ENCODE peak calls at places on chromosomes 5 and 9, in seven cellular contexts. One of them, this sample, is unnamed.

GRCh38 chr5:77437194-77437593 is 54.9 kb downstream of the WDR41 start:
- DNase-seq in Jurkat, Clone E6-1: no peak
- DNase-seq in hypothalamus: peak
- DNase-seq in Calu3: no peak
- DNase-seq in RKO: peak
- DNase-seq in anterior cingulate cortex: no peak
- DNase-seq in Daoy: no peak
- DNase-seq in this sample: no peak

GRCh38 chr5:41181691-41182564 is 31.4 kb downstream of the C6 start:
- DNase-seq in Jurkat, Clone E6-1: no peak
- DNase-seq in hypothalamus: no peak
- DNase-seq in Calu3: no peak
- DNase-seq in RKO: peak
- DNase-seq in anterior cingulate cortex: no peak
- DNase-seq in Daoy: no peak
- DNase-seq in this sample: no peak

GRCh38 chr5:123134653-123135181 is 45.7 kb downstream of the PRDM6 start:
- DNase-seq in Jurkat, Clone E6-1: no peak
- DNase-seq in hypothalamus: no peak
- DNase-seq in Calu3: no peak
- DNase-seq in RKO: no peak
- DNase-seq in anterior cingulate cortex: no peak
- DNase-seq in Daoy: no peak
- DNase-seq in this sample: no peak

GRCh38 chr5:154316223-154316967 is 125.9 kb downstream of the GALNT10 start:
- DNase-seq in Jurkat, Clone E6-1: no peak
- DNase-seq in hypothalamus: no peak
- DNase-seq in Calu3: no peak
- DNase-seq in RKO: no peak
- DNase-seq in anterior cingulate cortex: no peak
- DNase-seq in Daoy: no peak
- DNase-seq in this sample: no peak

GRCh38 chr5:178078197-178078995 is 34.9 kb upstream of the N4BP3 start:
- DNase-seq in Jurkat, Clone E6-1: no peak
- DNase-seq in hypothalamus: no peak
- DNase-seq in Calu3: peak
- DNase-seq in RKO: no peak
- DNase-seq in anterior cingulate cortex: no peak
- DNase-seq in Daoy: peak
- DNase-seq in this sample: no peak

GRCh38 chr9:10112798-10113197 is 500.0 kb downstream of the PTPRD start:
- DNase-seq in Jurkat, Clone E6-1: no peak
- DNase-seq in hypothalamus: no peak
- DNase-seq in Calu3: no peak
- DNase-seq in RKO: no peak
- DNase-seq in anterior cingulate cortex: no peak
- DNase-seq in Daoy: no peak
- DNase-seq in this sample: no peak

GRCh38 chr9:37531699-37532098 is 44.5 kb downstream of the FBXO10 start:
- DNase-seq in Jurkat, Clone E6-1: no peak
- DNase-seq in hypothalamus: no peak
- DNase-seq in Calu3: no peak
- DNase-seq in RKO: no peak
- DNase-seq in anterior cingulate cortex: no peak
- DNase-seq in Daoy: no peak
- DNase-seq in this sample: no peak

GRCh38 chr5:116378007-116378831 is 196.4 kb downstream of the SEMA6A start:
- DNase-seq in Jurkat, Clone E6-1: no peak
- DNase-seq in hypothalamus: no peak
- DNase-seq in Calu3: no peak
- DNase-seq in RKO: no peak
- DNase-seq in anterior cingulate cortex: no peak
- DNase-seq in Daoy: no peak
- DNase-seq in this sample: no peak

GRCh38 chr5:167804512-167805220 is 486.8 kb upstream of the WWC1 start:
- DNase-seq in Jurkat, Clone E6-1: no peak
- DNase-seq in hypothalamus: no peak
- DNase-seq in Calu3: no peak
- DNase-seq in RKO: no peak
- DNase-seq in anterior cingulate cortex: no peak
- DNase-seq in Daoy: no peak
- DNase-seq in this sample: no peak

GRCh38 chr5:93055971-93056370 is 525.0 kb downstream of the NR2F1-AS1 start:
- DNase-seq in Jurkat, Clone E6-1: no peak
- DNase-seq in hypothalamus: no peak
- DNase-seq in Calu3: no peak
- DNase-seq in RKO: no peak
- DNase-seq in anterior cingulate cortex: no peak
- DNase-seq in Daoy: no peak
- DNase-seq in this sample: no peak

GRCh38 chr9:79946718-79947117 is 375.0 kb downstream of the TLE4 start:
- DNase-seq in Jurkat, Clone E6-1: no peak
- DNase-seq in hypothalamus: no peak
- DNase-seq in Calu3: no peak
- DNase-seq in RKO: no peak
- DNase-seq in anterior cingulate cortex: no peak
- DNase-seq in Daoy: no peak
- DNase-seq in this sample: no peak

GRCh38 chr9:85212887-85213286 is 528.9 kb downstream of the AGTPBP1 start:
- DNase-seq in Jurkat, Clone E6-1: no peak
- DNase-seq in hypothalamus: peak
- DNase-seq in Calu3: peak
- DNase-seq in RKO: peak
- DNase-seq in anterior cingulate cortex: no peak
- DNase-seq in Daoy: peak
- DNase-seq in this sample: no peak

GRCh38 chr9:99103505-99103904 is 1.4 kb upstream of the TGFBR1 start:
- DNase-seq in Jurkat, Clone E6-1: no peak
- DNase-seq in hypothalamus: no peak
- DNase-seq in Calu3: no peak
- DNase-seq in RKO: no peak
- DNase-seq in anterior cingulate cortex: no peak
- DNase-seq in Daoy: no peak
- DNase-seq in this sample: no peak

GRCh38 chr5:173325091-173325698 is 3.0 kb downstream of the STC2 start:
- DNase-seq in Jurkat, Clone E6-1: no peak
- DNase-seq in hypothalamus: no peak
- DNase-seq in Calu3: no peak
- DNase-seq in RKO: no peak
- DNase-seq in anterior cingulate cortex: no peak
- DNase-seq in Daoy: no peak
- DNase-seq in this sample: no peak

GRCh38 chr9:126531591-126531990 is 82.1 kb upstream of the LMX1B start:
- DNase-seq in Jurkat, Clone E6-1: no peak
- DNase-seq in hypothalamus: no peak
- DNase-seq in Calu3: no peak
- DNase-seq in RKO: no peak
- DNase-seq in anterior cingulate cortex: no peak
- DNase-seq in Daoy: no peak
- DNase-seq in this sample: no peak

GRCh38 chr9:115208503-115208902 is 90.5 kb upstream of the TNC start:
- DNase-seq in Jurkat, Clone E6-1: no peak
- DNase-seq in hypothalamus: no peak
- DNase-seq in Calu3: no peak
- DNase-seq in RKO: no peak
- DNase-seq in anterior cingulate cortex: no peak
- DNase-seq in Daoy: peak
- DNase-seq in this sample: no peak

GRCh38 chr5:112548246-112548982 is 129.3 kb upstream of the EPB41L4A start:
- DNase-seq in Jurkat, Clone E6-1: no peak
- DNase-seq in hypothalamus: no peak
- DNase-seq in Calu3: peak
- DNase-seq in RKO: peak
- DNase-seq in anterior cingulate cortex: no peak
- DNase-seq in Daoy: peak
- DNase-seq in this sample: no peak

GRCh38 chr5:83827111-83827541 is 106.5 kb upstream of the HAPLN1 start:
- DNase-seq in Jurkat, Clone E6-1: no peak
- DNase-seq in hypothalamus: no peak
- DNase-seq in Calu3: no peak
- DNase-seq in RKO: no peak
- DNase-seq in anterior cingulate cortex: no peak
- DNase-seq in Daoy: no peak
- DNase-seq in this sample: no peak

GRCh38 chr5:135210286-135211055 is 176.4 kb upstream of the PITX1 start:
- DNase-seq in Jurkat, Clone E6-1: no peak
- DNase-seq in hypothalamus: no peak
- DNase-seq in Calu3: no peak
- DNase-seq in RKO: no peak
- DNase-seq in anterior cingulate cortex: no peak
- DNase-seq in Daoy: peak
- DNase-seq in this sample: no peak

GRCh38 chr5:3182477-3182876 is 413.2 kb upstream of the IRX1 start:
- DNase-seq in Jurkat, Clone E6-1: no peak
- DNase-seq in hypothalamus: no peak
- DNase-seq in Calu3: no peak
- DNase-seq in RKO: no peak
- DNase-seq in anterior cingulate cortex: no peak
- DNase-seq in Daoy: no peak
- DNase-seq in this sample: no peak

GRCh38 chr5:89535421-89535820 is 652.4 kb upstream of the MEF2C start:
- DNase-seq in Jurkat, Clone E6-1: no peak
- DNase-seq in hypothalamus: no peak
- DNase-seq in Calu3: no peak
- DNase-seq in RKO: no peak
- DNase-seq in anterior cingulate cortex: no peak
- DNase-seq in Daoy: no peak
- DNase-seq in this sample: no peak

GRCh38 chr9:109471475-109471874 is 26.6 kb downstream of the PTPN3 start:
- DNase-seq in Jurkat, Clone E6-1: no peak
- DNase-seq in hypothalamus: no peak
- DNase-seq in Calu3: no peak
- DNase-seq in RKO: no peak
- DNase-seq in anterior cingulate cortex: no peak
- DNase-seq in Daoy: no peak
- DNase-seq in this sample: no peak

GRCh38 chr9:93094294-93095204 is 1.5 kb upstream of the CARD19 start:
- DNase-seq in Jurkat, Clone E6-1: no peak
- DNase-seq in hypothalamus: peak
- DNase-seq in Calu3: no peak
- DNase-seq in RKO: peak
- DNase-seq in anterior cingulate cortex: peak
- DNase-seq in Daoy: no peak
- DNase-seq in this sample: peak

GRCh38 chr9:86389648-86390047 is 35.4 kb upstream of the TUT7 start:
- DNase-seq in Jurkat, Clone E6-1: no peak
- DNase-seq in hypothalamus: no peak
- DNase-seq in Calu3: no peak
- DNase-seq in RKO: no peak
- DNase-seq in anterior cingulate cortex: no peak
- DNase-seq in Daoy: no peak
- DNase-seq in this sample: no peak

GRCh38 chr9:99809586-99810357 is 11.9 kb upstream of the NR4A3 start:
- DNase-seq in Jurkat, Clone E6-1: no peak
- DNase-seq in hypothalamus: no peak
- DNase-seq in Calu3: no peak
- DNase-seq in RKO: peak
- DNase-seq in anterior cingulate cortex: no peak
- DNase-seq in Daoy: no peak
- DNase-seq in this sample: no peak

GRCh38 chr9:5500441-5501235 is 9.7 kb upstream of the PDCD1LG2 start:
- DNase-seq in Jurkat, Clone E6-1: no peak
- DNase-seq in hypothalamus: no peak
- DNase-seq in Calu3: no peak
- DNase-seq in RKO: no peak
- DNase-seq in anterior cingulate cortex: no peak
- DNase-seq in Daoy: peak
- DNase-seq in this sample: no peak

GRCh38 chr5:140239939-140240700 is 62.8 kb downstream of the PFDN1 start:
- DNase-seq in Jurkat, Clone E6-1: peak
- DNase-seq in hypothalamus: peak
- DNase-seq in Calu3: peak
- DNase-seq in RKO: peak
- DNase-seq in anterior cingulate cortex: peak
- DNase-seq in Daoy: peak
- DNase-seq in this sample: peak

GRCh38 chr9:136372006-136372405 is 1.5 kb downstream of the CARD9 start:
- DNase-seq in Jurkat, Clone E6-1: no peak
- DNase-seq in hypothalamus: no peak
- DNase-seq in Calu3: no peak
- DNase-seq in RKO: no peak
- DNase-seq in anterior cingulate cortex: no peak
- DNase-seq in Daoy: no peak
- DNase-seq in this sample: no peak

GRCh38 chr9:93517331-93517730 is 59.1 kb upstream of the PHF2 start:
- DNase-seq in Jurkat, Clone E6-1: no peak
- DNase-seq in hypothalamus: no peak
- DNase-seq in Calu3: no peak
- DNase-seq in RKO: no peak
- DNase-seq in anterior cingulate cortex: no peak
- DNase-seq in Daoy: no peak
- DNase-seq in this sample: no peak

GRCh38 chr5:149756354-149756753 is 26.2 kb downstream of the PPARGC1B start:
- DNase-seq in Jurkat, Clone E6-1: no peak
- DNase-seq in hypothalamus: no peak
- DNase-seq in Calu3: no peak
- DNase-seq in RKO: no peak
- DNase-seq in anterior cingulate cortex: no peak
- DNase-seq in Daoy: no peak
- DNase-seq in this sample: no peak

GRCh38 chr9:109250771-109251079 is 70.1 kb downstream of the EPB41L4B start:
- DNase-seq in Jurkat, Clone E6-1: no peak
- DNase-seq in hypothalamus: no peak
- DNase-seq in Calu3: no peak
- DNase-seq in RKO: no peak
- DNase-seq in anterior cingulate cortex: no peak
- DNase-seq in Daoy: no peak
- DNase-seq in this sample: no peak

GRCh38 chr9:108851138-108851537 is 4.6 kb downstream of the ACTL7B start:
- DNase-seq in Jurkat, Clone E6-1: no peak
- DNase-seq in hypothalamus: no peak
- DNase-seq in Calu3: no peak
- DNase-seq in RKO: no peak
- DNase-seq in anterior cingulate cortex: no peak
- DNase-seq in Daoy: no peak
- DNase-seq in this sample: no peak

GRCh38 chr9:95080961-95081658 is 236.4 kb downstream of the FANCC start:
- DNase-seq in Jurkat, Clone E6-1: no peak
- DNase-seq in hypothalamus: peak
- DNase-seq in Calu3: no peak
- DNase-seq in RKO: no peak
- DNase-seq in anterior cingulate cortex: no peak
- DNase-seq in Daoy: no peak
- DNase-seq in this sample: no peak

GRCh38 chr5:116272281-116272941 is 187.6 kb downstream of the COMMD10 start:
- DNase-seq in Jurkat, Clone E6-1: no peak
- DNase-seq in hypothalamus: no peak
- DNase-seq in Calu3: no peak
- DNase-seq in RKO: no peak
- DNase-seq in anterior cingulate cortex: no peak
- DNase-seq in Daoy: no peak
- DNase-seq in this sample: no peak

GRCh38 chr5:98763001-98763630 is 10.3 kb upstream of the RGMB start:
- DNase-seq in Jurkat, Clone E6-1: no peak
- DNase-seq in hypothalamus: no peak
- DNase-seq in Calu3: no peak
- DNase-seq in RKO: peak
- DNase-seq in anterior cingulate cortex: no peak
- DNase-seq in Daoy: peak
- DNase-seq in this sample: no peak

This sample was measured in DND-41.